ENCODE peak calls at places on chromosome 19, in nine cellular contexts. M is progenitor cell of endocrine pancreas; J is thyroid gland; V is right lobe of liver; O is WERI-Rb-1; X is cardiac muscle cell; T is HFFc6; Q is fibroblast of lung; I is CD4-positive, alpha-beta T cell. E is an unnamed sample.

GRCh38 chr19:1336079-1336684 is 47.5 kb upstream of the NDUFS7 start:
- DNase-seq in J (no peak), X (no peak), T (no peak), Q (no peak), V (no peak), I (no peak), O (no peak), M (no peak), E (no peak)

GRCh38 chr19:17215125-17215971 is at the start of gene USE1:
- DNase-seq in Q (peak), O (peak), T (peak), X (peak), I (peak), J (peak), M (peak), V (peak), E (peak)

GRCh38 chr19:294341-294818 is 3.2 kb upstream of the PLPP2 start:
- DNase-seq in X (peak), T (no peak), V (no peak), J (no peak), Q (no peak), O (no peak), I (no peak), M (no peak), E (peak)

GRCh38 chr19:13718733-13719132 is 45.6 kb upstream of the MRI1 start:
- DNase-seq in I (no peak), Q (peak), T (no peak), J (peak), X (peak), M (no peak), V (no peak), O (peak), E (peak)

GRCh38 chr19:40719414-40719894 is 2.5 kb downstream of the ITPKC start:
- DNase-seq in Q (no peak), M (no peak), T (no peak), V (no peak), X (no peak), O (no peak), I (no peak), J (no peak), E (no peak)

GRCh38 chr19:52518646-52519045 is 8.8 kb upstream of the ZNF808 start:
- DNase-seq in Q (no peak), V (no peak), X (no peak), O (no peak), M (no peak), J (no peak), I (no peak), T (no peak), E (no peak)

GRCh38 chr19:44694184-44694579 is 4.8 kb upstream of the CEACAM16 start:
- DNase-seq in Q (no peak), X (no peak), I (no peak), M (no peak), O (no peak), J (no peak), T (no peak), V (no peak), E (no peak)

GRCh38 chr19:51398096-51398704 is 7.8 kb upstream of the C19orf84 start:
- DNase-seq in X (peak), T (peak), I (no peak), V (no peak), O (peak), M (no peak), Q (peak), J (no peak), E (peak)

GRCh38 chr19:23002690-23003422 is at the start of gene ZNF728:
- DNase-seq in O (no peak), Q (no peak), M (no peak), X (no peak), V (peak), J (peak), T (no peak), I (no peak), E (no peak)

GRCh38 chr19:49155005-49155826 is at the start of gene HRC:
- DNase-seq in J (no peak), Q (no peak), I (no peak), X (peak), V (no peak), T (no peak), O (no peak), M (no peak), E (no peak)

GRCh38 chr19:46351241-46352041 is 4.6 kb downstream of the PPP5C start:
- DNase-seq in Q (peak), T (peak), I (no peak), O (no peak), M (no peak), X (no peak), J (peak), V (peak), E (peak)

GRCh38 chr19:49496574-49497008 is 357 bp downstream of the RPS11 start:
- DNase-seq in I (no peak), Q (no peak), M (no peak), O (no peak), T (no peak), X (no peak), J (no peak), V (no peak), E (no peak)

GRCh38 chr19:16530540-16531379 is 11.5 kb downstream of the CHERP start:
- DNase-seq in J (no peak), V (no peak), M (no peak), O (no peak), I (no peak), X (no peak), T (no peak), Q (no peak), E (no peak)

GRCh38 chr19:4291200-4291732 is 10.9 kb downstream of the TMIGD2 start:
- DNase-seq in M (no peak), O (no peak), J (no peak), T (no peak), V (no peak), X (no peak), I (no peak), Q (no peak), E (no peak)

GRCh38 chr19:4676955-4677731 is 7.0 kb upstream of the MYDGF start:
- DNase-seq in V (no peak), M (no peak), Q (peak), I (no peak), T (no peak), J (peak), O (peak), X (peak), E (peak)

GRCh38 chr19:14830702-14831101 is 4.3 kb downstream of the OR7A5 start:
- DNase-seq in V (no peak), O (no peak), Q (no peak), M (no peak), X (no peak), J (no peak), T (no peak), I (no peak), E (no peak)

GRCh38 chr19:38392707-38393308 is 4.3 kb downstream of the SPRED3 start:
- DNase-seq in V (no peak), M (no peak), X (no peak), O (no peak), J (no peak), Q (peak), I (no peak), T (peak), E (no peak)

GRCh38 chr19:42276821-42277220 is 7.8 kb downstream of the CIC start:
- DNase-seq in M (no peak), O (no peak), Q (no peak), X (no peak), I (no peak), V (no peak), J (no peak), T (peak), E (no peak)

GRCh38 chr19:49064768-49065611 is at the start of gene NTF4:
- DNase-seq in I (no peak), O (peak), J (peak), T (no peak), V (no peak), M (peak), Q (peak), X (peak), E (no peak)

GRCh38 chr19:9835507-9835949 is 410 bp downstream of the PIN1 start:
- DNase-seq in I (no peak), X (no peak), O (no peak), V (peak), J (no peak), M (no peak), Q (no peak), T (no peak), E (no peak)

GRCh38 chr19:9836021-9836420 is 903 bp downstream of the PIN1 start:
- DNase-seq in V (no peak), I (no peak), Q (peak), X (peak), O (no peak), J (no peak), M (no peak), T (peak), E (peak)

GRCh38 chr19:9838324-9838723 is 3.2 kb downstream of the PIN1 start:
- DNase-seq in I (no peak), V (no peak), J (no peak), T (no peak), X (no peak), M (no peak), Q (no peak), O (no peak), E (no peak)

GRCh38 chr19:9834302-9834725 is 804 bp upstream of the PIN1 start:
- DNase-seq in J (no peak), Q (no peak), M (no peak), O (no peak), X (no peak), I (no peak), V (no peak), T (no peak), E (no peak)

DNA sequence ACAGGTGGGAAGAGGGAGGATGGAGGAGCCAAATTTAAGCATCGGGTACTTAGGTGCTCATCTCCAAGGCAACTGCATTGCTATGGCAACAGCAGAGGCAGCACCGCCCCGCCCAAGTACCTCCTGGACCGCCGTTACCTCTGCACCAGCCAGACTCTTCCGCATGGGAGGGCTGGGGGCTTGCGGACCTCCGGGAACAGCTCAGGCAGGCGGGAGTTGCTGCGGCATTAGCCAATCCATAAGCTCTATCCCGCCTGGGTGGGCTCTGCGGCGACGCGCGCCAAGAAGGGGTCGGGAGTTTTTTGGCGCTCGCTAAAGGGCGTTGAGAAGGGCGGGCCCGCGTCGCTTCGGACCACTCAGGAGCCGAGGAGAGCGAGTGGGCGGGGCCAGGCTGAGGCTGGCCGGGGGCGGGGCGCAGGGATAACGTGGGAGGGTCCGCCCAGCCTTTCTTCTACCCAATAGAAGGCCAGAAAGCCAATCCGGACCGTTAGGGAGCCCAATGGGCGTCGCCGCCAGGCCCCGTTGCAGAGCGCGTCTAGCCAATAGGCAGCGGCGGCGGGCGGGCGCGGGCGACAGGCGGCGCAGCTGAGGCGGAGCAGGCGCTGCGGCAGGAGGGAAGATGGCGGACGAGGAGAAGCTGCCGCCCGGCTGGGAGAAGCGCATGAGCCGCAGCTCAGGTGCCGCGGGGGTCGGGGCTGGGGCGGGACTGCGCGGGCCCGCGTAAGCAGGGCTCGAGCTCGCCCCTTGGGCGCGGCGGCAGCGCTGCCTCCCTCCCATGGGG is at the start of gene PIN1:
- DNase-seq in Q (peak), J (peak), V (peak), T (peak), I (peak), X (peak), O (peak), M (peak), E (peak)
- TF ChIP-seq CTCF in Q (peak), J (no peak), V (peak), T (peak), I (peak), X (peak), O (peak), M (peak), E (peak)

DNA sequence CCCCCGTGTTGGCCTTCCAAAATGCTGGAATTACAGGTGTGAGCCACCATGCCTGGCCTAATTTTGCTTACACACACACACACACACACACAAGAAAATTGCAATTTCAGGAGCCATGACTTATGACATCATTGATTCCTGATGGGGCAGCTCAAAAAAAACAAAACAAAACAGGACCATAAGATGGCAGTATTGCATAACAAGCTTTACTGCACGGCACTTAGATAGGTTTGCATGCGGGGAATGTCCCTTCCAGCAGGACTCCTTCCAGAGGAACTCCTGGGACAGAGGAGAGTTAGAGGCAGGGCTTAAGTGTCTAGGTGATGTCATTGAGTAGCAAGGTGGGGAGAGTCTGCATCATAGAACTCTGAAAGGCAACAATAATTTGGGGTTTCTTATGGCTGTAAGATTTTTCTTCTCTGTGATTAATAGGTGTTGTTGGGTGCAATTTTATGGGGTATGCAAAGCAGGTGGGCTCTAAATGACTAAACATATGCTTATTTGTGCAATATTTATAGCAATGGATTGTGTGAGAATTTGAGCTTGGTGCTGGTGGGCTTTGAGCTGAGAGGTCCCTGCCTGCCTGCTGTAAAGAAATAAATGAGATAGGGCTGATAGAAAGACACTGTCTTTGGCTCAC is 9.0 kb upstream of the ACSBG2 start:
- DNase-seq in M (no peak), I (no peak), T (peak), J (no peak), O (peak), V (no peak), X (peak), Q (peak), E (peak)
- TF ChIP-seq CTCF in M (peak), I (no peak), T (peak), J (no peak), O (peak), V (no peak), X (peak), Q (peak), E (peak)

DNA sequence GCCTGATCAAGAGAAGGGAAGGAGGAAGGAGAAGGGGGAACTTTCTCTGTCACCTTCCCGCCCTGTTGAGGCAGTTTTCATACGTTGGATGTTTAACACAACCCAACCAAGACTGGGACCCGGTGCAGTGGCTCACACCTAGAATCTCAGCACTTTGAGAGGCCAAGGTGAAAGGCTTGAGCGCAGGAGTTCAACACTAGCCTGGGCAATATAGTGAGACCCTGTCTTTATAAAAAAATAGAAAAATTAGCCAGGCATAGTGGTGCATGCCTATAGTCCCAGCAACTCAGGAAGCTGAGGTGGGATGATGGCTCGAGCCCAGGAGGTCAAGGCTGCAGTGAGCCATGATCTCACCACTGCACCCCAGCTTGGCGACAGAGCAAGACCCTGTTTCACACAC is 59.4 kb upstream of the PEG3 start:
- DNase-seq in I (no peak), O (no peak), M (no peak), T (no peak), J (no peak), X (no peak), V (no peak), Q (no peak), E (no peak)
- TF ChIP-seq CTCF in I (no peak), O (no peak), M (no peak), T (no peak), J (no peak), X (no peak), V (no peak), Q (no peak), E (no peak)

DNA sequence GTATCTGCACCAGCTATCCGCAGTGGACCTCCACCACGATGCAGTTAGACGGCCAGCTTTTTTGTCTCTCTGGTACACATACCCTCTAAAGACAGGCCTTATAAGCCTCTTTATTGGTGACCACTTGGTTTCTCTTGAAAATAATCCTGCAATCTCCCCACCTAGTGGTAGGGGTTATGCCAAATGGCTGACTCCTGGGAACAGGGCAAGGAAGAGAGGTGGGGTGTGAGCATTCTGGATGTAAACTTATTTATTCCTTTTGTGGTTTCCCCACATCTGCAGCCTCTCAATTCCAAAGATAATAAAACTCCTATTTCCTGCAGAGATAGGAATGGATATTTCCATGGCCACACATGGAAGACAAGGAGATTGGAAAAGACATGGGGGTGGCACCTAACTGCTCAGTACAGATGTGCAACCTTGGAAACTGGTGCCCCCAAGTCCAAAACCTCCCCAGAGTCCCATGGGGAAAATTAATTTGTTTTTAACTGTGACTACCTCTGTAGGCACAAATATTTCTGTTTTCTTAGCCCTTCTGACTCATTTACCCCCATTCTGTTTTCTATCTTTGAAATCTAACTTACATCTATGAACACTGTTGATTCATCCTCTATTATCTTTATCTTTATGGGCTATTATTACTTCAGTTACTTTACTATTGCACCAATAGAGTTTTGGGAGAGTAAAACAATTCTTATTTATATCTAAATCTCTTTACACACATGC is 112.7 kb upstream of the TSHZ3 start:
- DNase-seq in J (no peak), T (peak), Q (peak), I (no peak), X (no peak), V (no peak), O (no peak), M (no peak), E (no peak)
- TF ChIP-seq CTCF in J (peak), T (peak), Q (peak), I (no peak), X (peak), V (no peak), O (no peak), M (no peak), E (peak)

GRCh38 chr19:8490873-8491272 is 11.6 kb downstream of the PRAM1 start:
- DNase-seq in J (no peak), O (no peak), Q (no peak), M (no peak), X (no peak), T (no peak), V (no peak), I (no peak), E (no peak)

GRCh38 chr19:8491574-8491973 is 10.9 kb downstream of the PRAM1 start:
- DNase-seq in M (no peak), X (no peak), T (no peak), J (no peak), O (no peak), I (no peak), V (no peak), Q (no peak), E (no peak)

GRCh38 chr19:8490395-8490760 is 12.1 kb downstream of the PRAM1 start:
- DNase-seq in M (no peak), I (no peak), J (no peak), V (no peak), O (no peak), Q (no peak), X (no peak), T (no peak), E (no peak)

GRCh38 chr19:8498295-8498694 is 4.1 kb downstream of the PRAM1 start:
- DNase-seq in Q (no peak), T (no peak), I (no peak), M (no peak), X (no peak), J (no peak), O (no peak), V (no peak), E (no peak)

GRCh38 chr19:8494158-8494557 is 8.3 kb downstream of the PRAM1 start:
- DNase-seq in O (no peak), T (no peak), V (no peak), J (no peak), X (no peak), I (no peak), Q (no peak), M (no peak), E (no peak)
- TF ChIP-seq CTCF in O (peak), T (no peak), V (no peak), J (no peak), X (no peak), I (no peak), Q (no peak), M (no peak), E (no peak)

GRCh38 chr19:28445826-28446225 is 767.1 kb downstream of the UQCRFS1 start:
- DNase-seq in M (no peak), J (no peak), T (no peak), V (no peak), Q (no peak), O (no peak), X (no peak), I (no peak), E (no peak)
- TF ChIP-seq CTCF in M (no peak), J (no peak), T (no peak), V (no peak), Q (no peak), O (no peak), X (no peak), I (no peak), E (no peak)

GRCh38 chr19:7182489-7182888 is 111.7 kb downstream of the INSR start:
- DNase-seq in T (no peak), J (no peak), Q (no peak), M (no peak), X (no peak), V (no peak), O (no peak), I (no peak), E (no peak)

GRCh38 chr19:7172794-7173193 is 103.3 kb downstream of the ZNF557 start:
- DNase-seq in M (no peak), I (no peak), X (no peak), J (no peak), V (no peak), T (no peak), O (no peak), Q (no peak), E (no peak)

GRCh38 chr19:7177926-7178325 is 108.4 kb downstream of the ZNF557 start:
- DNase-seq in I (no peak), X (no peak), O (no peak), J (no peak), Q (peak), M (no peak), V (no peak), T (peak), E (peak)

GRCh38 chr19:7179917-7180306 is 110.4 kb downstream of the ZNF557 start:
- DNase-seq in M (no peak), Q (no peak), T (no peak), V (no peak), J (no peak), I (no peak), O (no peak), X (no peak), E (no peak)

GRCh38 chr19:7176792-7177191 is 107.3 kb downstream of the ZNF557 start:
- DNase-seq in Q (no peak), X (no peak), M (no peak), J (no peak), T (no peak), V (no peak), I (no peak), O (no peak), E (no peak)
- TF ChIP-seq CTCF in Q (no peak), X (no peak), M (no peak), J (no peak), T (no peak), V (no peak), I (no peak), O (no peak), E (no peak)

E was measured in AG10803.